ENCODE peak calls at places on chromosomes 12 and 14, in six cellular contexts. A is GM23248; T is tibial artery; B is activated T-helper 1 cell treated with anti-CD3 and anti-CD28 coated beads, Interleukin-2, amount 50 U/mL, for 16 hours; N is lower leg skin; X is NCI-H1436 treated with DMSO at 0.1 percent for 48 hours. Q is an unnamed sample.

GRCh38 chr12:27818421-27818918 is 38.4 kb upstream of the MANSC4 start:
- DNase-seq in A (no peak), B (no peak), T (no peak), X (no peak), N (no peak), Q (no peak)

GRCh38 chr12:58566599-58566998 is 353.7 kb downstream of the LRIG3 start:
- DNase-seq in A (peak; percentile 84), N (no peak), T (no peak), B (no peak), X (no peak), Q (no peak)

GRCh38 chr14:77508249-77508648 is 9.6 kb upstream of the ISM2 start:
- DNase-seq in T (no peak), N (no peak), B (no peak), X (no peak), A (peak; percentile 59), Q (no peak)

GRCh38 chr14:101874001-101874400 is 90.4 kb upstream of the DYNC1H1 start:
- DNase-seq in N (no peak), T (no peak), B (no peak), X (no peak), A (no peak), Q (no peak)

GRCh38 chr12:94092516-94093241 is 55.7 kb upstream of the PLXNC1 start:
- DNase-seq in T (peak; percentile 79), N (no peak), B (no peak), A (peak; percentile 80), X (no peak), Q (no peak)

GRCh38 chr12:72365151-72365550 is 93.0 kb downstream of the TRHDE start:
- DNase-seq in N (no peak), B (no peak), A (no peak), T (no peak), X (no peak), Q (no peak)

GRCh38 chr14:69464379-69464778 is 20.1 kb upstream of the PLEKHD1 start:
- DNase-seq in B (no peak), T (no peak), A (peak; percentile 36), N (no peak), X (no peak), Q (no peak)

GRCh38 chr14:91250912-91251311 is 6.4 kb upstream of the GPR68 start:
- DNase-seq in X (no peak), A (peak; percentile 62), N (no peak), B (no peak), T (no peak), Q (no peak)

GRCh38 chr14:59275668-59276067 is 87.2 kb downstream of the DAAM1 start:
- DNase-seq in B (no peak), X (no peak), N (no peak), A (peak; percentile 95), T (no peak), Q (no peak)

GRCh38 chr12:84131076-84131475 is 781.5 kb downstream of the SLC6A15 start:
- DNase-seq in A (peak; percentile 86), N (no peak), T (no peak), B (no peak), X (no peak), Q (no peak)

GRCh38 chr12:34402899-34403705 is 380.8 kb downstream of the ALG10 start:
- DNase-seq in X (no peak), A (no peak), T (peak; percentile 51), N (no peak), B (peak; percentile 2), Q (peak; percentile 0)

GRCh38 chr14:104293851-104294627 is 155.7 kb downstream of the KIF26A start:
- DNase-seq in T (peak; percentile 46), A (peak; percentile 4), N (no peak), X (no peak), B (no peak), Q (peak; percentile 63)

GRCh38 chr12:75623631-75624118 is 112.3 kb upstream of the KRR1 start:
- DNase-seq in T (no peak), N (no peak), B (no peak), A (peak; percentile 38), X (no peak), Q (peak; percentile 23)

GRCh38 chr14:103905861-103906456 is 22.3 kb upstream of the TDRD9 start:
- DNase-seq in A (peak; percentile 27), B (no peak), T (no peak), X (no peak), N (no peak), Q (peak; percentile 70)

GRCh38 chr12:107605293-107605692 is 80.3 kb upstream of the PWP1 start:
- DNase-seq in B (no peak), N (no peak), T (no peak), A (no peak), X (no peak), Q (no peak)

GRCh38 chr12:91924827-91925226 is 220.8 kb downstream of the BTG1 start:
- DNase-seq in N (no peak), X (no peak), A (no peak), B (no peak), T (no peak), Q (no peak)

GRCh38 chr12:56631790-56632700 is 1.9 kb upstream of the BAZ2A start:
- DNase-seq in X (no peak), T (peak; percentile 87), B (peak; percentile 14), N (peak; percentile 68), A (peak; percentile 48), Q (peak; percentile 87)

GRCh38 chr12:110940933-110941332 is 20.6 kb upstream of the MYL2 start:
- DNase-seq in X (no peak), N (no peak), T (no peak), B (no peak), A (no peak), Q (no peak)

GRCh38 chr14:91649930-91650329 is 82.0 kb downstream of the CATSPERB start:
- DNase-seq in B (no peak), X (no peak), T (no peak), A (peak; percentile 73), N (peak; percentile 21), Q (peak; percentile 29)

GRCh38 chr12:10033783-10034381 is 3.4 kb downstream of the CLEC9A start:
- DNase-seq in A (peak; percentile 48), N (no peak), B (no peak), X (no peak), T (no peak), Q (no peak)

GRCh38 chr12:79331870-79332269 is 358.9 kb downstream of the PAWR start:
- DNase-seq in A (peak; percentile 43), X (no peak), N (no peak), T (no peak), B (no peak), Q (no peak)

GRCh38 chr12:92854344-92854743 is 74.8 kb downstream of the EEA1 start:
- DNase-seq in A (no peak), X (no peak), T (no peak), B (no peak), N (no peak), Q (no peak)

GRCh38 chr14:65010211-65010931 is 23.7 kb downstream of the FNTB start:
- DNase-seq in B (no peak), T (no peak), A (no peak), N (no peak), X (no peak), Q (no peak)

GRCh38 chr14:80211143-80212024 is at the start of gene DIO2:
- DNase-seq in X (no peak), T (peak; percentile 81), B (no peak), N (peak; percentile 16), A (peak; percentile 51), Q (peak; percentile 5)

GRCh38 chr12:116955382-116956021 is 44.8 kb downstream of the FBXW8 start:
- DNase-seq in T (no peak), A (peak; percentile 15), X (peak; percentile 42), N (peak; percentile 17), B (no peak), Q (no peak)

GRCh38 chr14:72738181-72738611 is 155.7 kb downstream of the DPF3 start:
- DNase-seq in B (no peak), X (no peak), A (peak; percentile 57), N (no peak), T (peak; percentile 41), Q (no peak)

GRCh38 chr12:121812320-121812871 is 8.6 kb downstream of the SETD1B start:
- DNase-seq in A (peak; percentile 87), N (no peak), T (peak; percentile 85), X (no peak), B (no peak), Q (peak; percentile 95)

GRCh38 chr12:117085318-117085947 is 13.8 kb downstream of the TESC start:
- DNase-seq in T (no peak), N (no peak), B (no peak), A (no peak), X (no peak), Q (no peak)

GRCh38 chr14:35818346-35819115 is 7.6 kb upstream of the BRMS1L start:
- DNase-seq in X (no peak), T (no peak), A (peak; percentile 69), N (no peak), B (no peak), Q (peak; percentile 48)

Q was measured in iPS-NIHi11.